ENCODE peak calls at places on chromosomes 1 and 21, in seven cellular contexts. G is mesendoderm; K is uterus; A is effector memory CD4-positive, alpha-beta T cell; P is AG09309; X is adipocyte; R is fibroblast of the aortic adventitia. L is an unnamed sample.

GRCh38 chr1:56645663-56646330 is 683 bp downstream of the PRKAA2 start:
- DNase-seq in G (peak; percentile 22), K (no peak), A (no peak), P (no peak), X (no peak), R (no peak), L (no peak)

GRCh38 chr21:46156378-46156645 is 933 bp upstream of the FTCD start:
- DNase-seq in G (no peak), K (peak; percentile 5), A (no peak), P (no peak), X (no peak), R (no peak), L (no peak)

GRCh38 chr1:224106568-224107281 is 7.2 kb upstream of the FBXO28 start:
- DNase-seq in G (peak; percentile 68), K (no peak), A (no peak), P (no peak), X (peak; percentile 50), R (peak; percentile 42), L (peak; percentile 53)

GRCh38 chr1:109623601-109624161 is 4.0 kb downstream of the AMPD2 start:
- DNase-seq in G (no peak), K (no peak), A (no peak), P (no peak), X (peak; percentile 77), R (peak; percentile 30), L (no peak)

GRCh38 chr1:65195495-65196417 is 47.8 kb downstream of the AK4 start:
- DNase-seq in G (no peak), K (no peak), A (no peak), P (no peak), X (no peak), R (peak; percentile 62), L (no peak)

GRCh38 chr1:41735587-41736290 is 183.0 kb downstream of the HIVEP3 start:
- DNase-seq in G (peak; percentile 13), K (no peak), A (no peak), P (no peak), X (no peak), R (peak; percentile 17), L (no peak)

GRCh38 chr21:28543975-28544374 is 448.7 kb downstream of the LTN1 start:
- DNase-seq in G (no peak), K (no peak), A (no peak), P (no peak), X (no peak), R (peak; percentile 43), L (no peak)

GRCh38 chr1:180926164-180926981 is 13.7 kb downstream of the KIAA1614 start:
- DNase-seq in G (no peak), K (peak; percentile 53), A (no peak), P (no peak), X (peak; percentile 65), R (peak; percentile 68), L (no peak)

GRCh38 chr1:64516803-64517568 is 47.1 kb downstream of the CACHD1 start:
- DNase-seq in G (peak; percentile 61), K (no peak), A (no peak), P (peak; percentile 42), X (no peak), R (peak; percentile 51), L (no peak)

GRCh38 chr1:59516881-59517280 is 220.0 kb downstream of the FGGY start:
- DNase-seq in G (no peak), K (peak; percentile 87), A (no peak), P (no peak), X (no peak), R (peak; percentile 18), L (no peak)

GRCh38 chr1:60273185-60273584 is 199.6 kb upstream of the C1orf87 start:
- DNase-seq in G (no peak), K (no peak), A (no peak), P (no peak), X (peak; percentile 42), R (peak; percentile 22), L (no peak)

GRCh38 chr1:81149649-81150335 is 650.9 kb upstream of the ADGRL2 start:
- DNase-seq in G (no peak), K (no peak), A (no peak), P (no peak), X (no peak), R (peak; percentile 58), L (no peak)

GRCh38 chr1:151368745-151369610 is 3.5 kb downstream of the SELENBP1 start:
- DNase-seq in G (no peak), K (no peak), A (no peak), P (no peak), X (no peak), R (no peak), L (no peak)

GRCh38 chr1:201348211-201348566 is 29.3 kb downstream of the TNNT2 start:
- DNase-seq in G (peak; percentile 84), K (no peak), A (no peak), P (peak; percentile 10), X (peak; percentile 66), R (peak; percentile 45), L (peak; percentile 73)

GRCh38 chr1:20992327-20993056 is 184.2 kb downstream of the EIF4G3 start:
- DNase-seq in G (no peak), K (no peak), A (no peak), P (no peak), X (peak; percentile 87), R (peak; percentile 29), L (no peak)

GRCh38 chr1:30169269-30169668 is 554.1 kb downstream of the MATN1 start:
- DNase-seq in G (peak; percentile 75), K (no peak), A (no peak), P (no peak), X (no peak), R (no peak), L (no peak)

GRCh38 chr1:215600867-215601266 is 33.8 kb downstream of the KCTD3 start:
- DNase-seq in G (no peak), K (no peak), A (no peak), P (no peak), X (no peak), R (no peak), L (no peak)
- H3K4me3 ChIP-seq in G (no peak overlapping the region), K (no peak overlapping the region), A (no peak overlapping the region), P (no peak overlapping the region), X (no peak overlapping the region), R (no peak overlapping the region), L (no peak overlapping the region)

GRCh38 chr1:177206831-177207230 is 36.1 kb downstream of the BRINP2 start:
- DNase-seq in G (no peak), K (no peak), A (no peak), P (peak; percentile 38), X (no peak), R (no peak), L (no peak)
- H3K4me3 ChIP-seq in G (no peak overlapping the region), K (no peak overlapping the region), A (no peak overlapping the region), P (no peak overlapping the region), X (no peak overlapping the region), R (no peak overlapping the region), L (no peak overlapping the region)

DNA sequence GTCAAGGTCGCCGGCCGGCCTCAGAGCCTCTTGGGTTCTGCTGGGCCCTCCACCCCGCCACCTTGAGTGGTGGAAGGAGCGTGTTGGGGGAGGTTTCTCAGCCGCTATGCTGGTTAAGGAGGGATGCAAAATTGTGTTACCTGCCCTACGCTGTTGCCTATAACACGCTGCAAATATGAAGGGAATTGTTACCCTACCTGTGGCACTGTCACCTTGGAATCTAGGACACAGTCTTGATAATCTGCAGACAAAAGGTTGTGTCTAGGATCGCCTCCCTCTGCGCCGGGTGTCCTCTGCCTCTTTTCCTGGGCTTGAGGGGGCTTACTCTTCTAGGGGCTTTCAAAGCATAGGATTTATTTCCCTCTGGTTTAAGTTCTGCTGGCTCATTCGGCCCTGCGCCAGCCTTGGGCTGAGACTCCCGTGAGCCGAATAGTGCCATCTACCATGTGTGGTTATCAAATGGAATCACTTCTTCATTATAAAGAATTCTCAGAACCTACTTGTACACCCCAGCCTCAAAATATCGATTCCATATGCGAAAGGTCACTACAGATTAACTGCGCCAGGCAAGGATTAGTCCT is 677 bp downstream of the SLC22A15 start:
- DNase-seq in G (no peak), K (no peak), A (no peak), P (no peak), X (peak; percentile 50), R (peak; percentile 2), L (no peak)
- H3K4me3 ChIP-seq in G (peak overlapping the region; percentile 59), K (peak overlapping the region; percentile 47), A (peak overlapping the region; percentile 68), P (peak overlapping the region; percentile 73), X (peak overlapping the region; percentile 87), R (peak overlapping the region; percentile 69), L (peak overlapping the region; percentile 44)

GRCh38 chr1:236688705-236689104 is 2.4 kb downstream of the ACTN2 start:
- DNase-seq in G (no peak), K (no peak), A (no peak), P (no peak), X (no peak), R (no peak), L (no peak)

GRCh38 chr1:236685205-236685916 is 938 bp upstream of the ACTN2 start:
- DNase-seq in G (no peak), K (no peak), A (no peak), P (no peak), X (no peak), R (no peak), L (no peak)

GRCh38 chr1:236687273-236687672 is 974 bp downstream of the ACTN2 start:
- DNase-seq in G (no peak), K (no peak), A (no peak), P (no peak), X (no peak), R (no peak), L (no peak)

GRCh38 chr1:236685917-236686814 is at the start of gene ACTN2:
- DNase-seq in G (peak; percentile 65), K (peak; percentile 20), A (peak; percentile 24), P (no peak), X (peak; percentile 27), R (no peak), L (peak; percentile 52)

DNA sequence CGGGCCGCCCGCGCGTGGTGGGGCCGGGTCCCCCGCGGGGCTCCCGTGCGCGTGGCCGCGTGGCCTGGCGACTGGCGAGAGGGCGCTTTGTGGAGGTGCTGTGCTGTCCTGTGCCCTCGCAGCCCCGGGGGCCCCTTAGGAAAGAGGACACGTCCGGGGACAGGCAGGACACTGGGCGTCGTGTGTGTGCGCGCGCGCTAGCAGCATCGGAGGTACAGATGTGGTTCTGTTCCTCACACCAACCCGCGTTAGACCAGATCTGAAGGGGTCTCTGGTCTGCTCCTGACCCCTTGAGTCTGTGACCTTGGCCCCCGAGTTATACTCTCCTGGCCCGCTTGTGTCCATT is 489 bp downstream of the ACTN2 start:
- DNase-seq in G (no peak), K (no peak), A (no peak), P (no peak), X (no peak), R (no peak), L (no peak)
- H3K4me3 ChIP-seq in G (peak overlapping the region; percentile 19), K (peak overlapping the region; percentile 56), A (peak overlapping the region; percentile 49), P (no peak overlapping the region), X (peak overlapping the region; percentile 73), R (peak overlapping the region; percentile 46), L (peak overlapping the region; percentile 34)

L was measured in Caco-2.